ENCODE peak calls at places on chromosomes 2 and 18, in four cellular contexts. O is left ventricle myocardium inferior, Q is HCT116, L is WERI-Rb-1. F is an unnamed sample.

GRCh38 chr2:105618351-105618659 is 126.4 kb upstream of the NCK2 start:
- DNase-seq in Q (no peak), L (no peak), O (no peak), F (no peak)

GRCh38 chr2:117644403-117644802 is 170.1 kb upstream of the DDX18 start:
- DNase-seq in O (no peak), L (no peak), Q (no peak), F (no peak)

GRCh38 chr2:234422242-234422641 is 74.6 kb downstream of the ARL4C start:
- DNase-seq in O (no peak), Q (peak), L (no peak), F (no peak)

GRCh38 chr2:239816571-239816970 is 208.6 kb downstream of the NDUFA10 start:
- DNase-seq in L (no peak), O (no peak), Q (no peak), F (no peak)

GRCh38 chr2:42928692-42929576 is 136.6 kb upstream of the HAAO start:
- DNase-seq in Q (no peak), O (no peak), L (peak), F (no peak)

GRCh38 chr2:54915101-54915500 is 135.2 kb downstream of the RTN4 start:
- DNase-seq in L (no peak), Q (no peak), O (no peak), F (no peak)

GRCh38 chr18:79511271-79511670 is 115.5 kb downstream of the NFATC1 start:
- DNase-seq in L (peak), Q (no peak), O (no peak), F (peak)

GRCh38 chr2:209425082-209426071 is 1.5 kb downstream of the MAP2 start:
- DNase-seq in L (peak), Q (peak), O (no peak), F (no peak)

GRCh38 chr2:196926562-196927317 is at the start of gene PGAP1:
- DNase-seq in L (peak), Q (peak), O (peak), F (peak)

GRCh38 chr18:76444436-76445105 is 50.5 kb downstream of the ZNF516 start:
- DNase-seq in L (no peak), Q (no peak), O (no peak), F (no peak)

GRCh38 chr2:68936889-68937288 is 15.8 kb downstream of the GKN2 start:
- DNase-seq in L (no peak), Q (no peak), O (no peak), F (no peak)

GRCh38 chr2:30398084-30398483 is 49.0 kb upstream of the LCLAT1 start:
- DNase-seq in L (no peak), Q (no peak), O (no peak), F (no peak)

GRCh38 chr2:109635426-109636289 is 21.5 kb downstream of the SOWAHC start:
- DNase-seq in O (no peak), Q (no peak), L (no peak), F (no peak)

GRCh38 chr2:113223813-113224212 is 50.0 kb downstream of the PSD4 start:
- DNase-seq in O (no peak), L (no peak), Q (no peak), F (no peak)

GRCh38 chr2:54859997-54860701 is 136.7 kb downstream of the EML6 start:
- DNase-seq in L (no peak), O (no peak), Q (no peak), F (no peak)

GRCh38 chr2:80748576-80748975 is 444.0 kb upstream of the LRRTM1 start:
- DNase-seq in Q (no peak), L (no peak), O (no peak), F (no peak)

GRCh38 chr2:26033270-26033768 is 565 bp upstream of the RAB10 start:
- DNase-seq in O (no peak), L (no peak), Q (peak), F (no peak)

GRCh38 chr2:191012845-191013616 is 940 bp downstream of the STAT1 start:
- DNase-seq in O (no peak), L (no peak), Q (no peak), F (no peak)

GRCh38 chr2:121489284-121489683 is 41.4 kb upstream of the RNU4ATAC start:
- DNase-seq in L (no peak), O (no peak), Q (no peak), F (no peak)

GRCh38 chr2:64214281-64215115 is 70.3 kb upstream of the PELI1 start:
- DNase-seq in O (no peak), Q (no peak), L (no peak), F (no peak)

GRCh38 chr2:64218137-64218536 is 73.9 kb upstream of the PELI1 start:
- DNase-seq in O (no peak), Q (no peak), L (no peak), F (no peak)

GRCh38 chr2:64220285-64220684 is 76.1 kb upstream of the PELI1 start:
- DNase-seq in Q (no peak), O (no peak), L (no peak), F (no peak)

GRCh38 chr2:64213607-64214275 is 69.5 kb upstream of the PELI1 start:
- DNase-seq in Q (no peak), O (no peak), L (no peak), F (no peak)

GRCh38 chr2:64217198-64217869 is 73.1 kb upstream of the PELI1 start:
- DNase-seq in L (no peak), Q (no peak), O (no peak), F (no peak)
- TF ChIP-seq CTCF in L (no peak), Q (peak), O (no peak), F (no peak)

DNA sequence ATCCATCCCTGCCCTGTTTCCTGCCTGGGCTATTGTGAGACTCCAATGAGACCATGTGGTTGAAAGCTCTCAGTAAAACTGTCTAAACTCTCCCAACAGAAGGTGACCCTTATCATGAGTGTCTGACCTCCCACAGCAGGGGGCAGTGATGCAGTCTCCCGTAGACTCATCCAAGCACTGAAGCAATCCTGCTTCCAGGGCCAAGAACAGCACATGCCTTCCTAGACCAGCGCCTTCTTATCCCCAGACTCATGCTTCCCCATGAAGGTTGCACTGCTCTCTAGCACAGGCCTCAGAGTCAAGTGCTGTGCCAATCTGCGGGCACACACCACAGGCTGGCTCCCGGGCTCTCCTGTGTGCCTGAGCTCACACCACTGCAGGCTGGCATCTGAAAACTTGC is 112.3 kb downstream of the TNS1 start:
- DNase-seq in L (peak), Q (no peak), O (peak), F (peak)
- TF ChIP-seq CTCF in L (peak), Q (no peak), O (peak), F (no peak)

GRCh38 chr2:97748397-97748796 is 35.0 kb downstream of the ZAP70 start:
- DNase-seq in Q (no peak), L (peak), O (peak), F (no peak)
- TF ChIP-seq CTCF in Q (peak), L (peak), O (peak), F (no peak)

GRCh38 chr2:237702439-237703397 is 75.3 kb downstream of the LRRFIP1 start:
- DNase-seq in L (no peak), Q (no peak), O (peak), F (peak)
- TF ChIP-seq CTCF in L (no peak), Q (no peak), O (peak), F (no peak)

GRCh38 chr2:235561450-235561849 is 67.6 kb downstream of the AGAP1 start:
- DNase-seq in L (peak), O (no peak), Q (no peak), F (no peak)
- TF ChIP-seq CTCF in L (no peak), O (no peak), Q (no peak), F (no peak)

DNA sequence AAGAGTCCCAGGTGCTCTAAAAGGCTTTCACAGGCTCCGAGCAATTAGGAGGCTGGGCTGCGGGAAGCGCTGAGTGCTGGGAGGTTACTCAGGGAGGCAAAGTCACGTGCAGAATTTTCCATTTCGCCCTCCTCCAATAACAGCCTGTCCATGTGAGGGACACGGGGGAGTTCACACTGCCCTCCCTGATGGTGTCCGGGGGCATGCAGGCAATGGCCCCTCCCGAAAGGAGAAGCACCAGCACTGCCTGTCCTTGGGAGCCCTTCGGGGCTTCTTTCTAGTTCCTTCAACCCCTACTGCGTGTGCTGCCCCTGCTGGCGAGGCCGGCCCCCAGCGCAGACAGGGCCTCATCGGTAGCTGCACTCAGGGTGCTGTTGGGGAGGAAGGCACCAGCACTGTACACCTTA is 63.1 kb upstream of the HPCAL1 start:
- DNase-seq in Q (no peak), O (no peak), L (no peak), F (peak)
- TF ChIP-seq CTCF in Q (peak), O (peak), L (peak), F (peak)

F was measured in uterus.